ENCODE peak calls at places on chromosomes 12 and 14, in seven cellular contexts. L is PC-9; G is psoas muscle; C is CD8-positive, alpha-beta memory T cell; K is bronchial epithelial cell; E is fibroblast of pulmonary artery; O is adrenal gland. A is an unnamed sample.

GRCh38 chr14:78535041-78535440 is 364.9 kb downstream of the NRXN3 start:
- DNase-seq in K (no peak), G (no peak), L (no peak), C (no peak), E (no peak), O (no peak), A (no peak)

GRCh38 chr14:38291681-38292459 is 36.0 kb upstream of the CLEC14A start:
- DNase-seq in C (no peak), G (no peak), E (peak; percentile 57), L (no peak), K (peak; percentile 8), O (no peak), A (no peak)

GRCh38 chr12:71268598-71268997 is 110.8 kb upstream of the TSPAN8 start:
- DNase-seq in C (no peak), O (no peak), E (no peak), G (no peak), K (no peak), L (no peak), A (no peak)

GRCh38 chr12:14554281-14555008 is 13.2 kb downstream of the PLBD1 start:
- DNase-seq in G (peak; percentile 94), C (no peak), O (peak; percentile 52), E (peak; percentile 17), K (peak; percentile 62), L (peak; percentile 69), A (peak; percentile 92)

GRCh38 chr14:100872641-100873071 is 30.9 kb downstream of the RTL1 start:
- DNase-seq in O (no peak), C (no peak), G (peak; percentile 18), K (no peak), E (no peak), L (no peak), A (peak; percentile 24)

GRCh38 chr14:59507063-59507751 is 22.9 kb downstream of the JKAMP start:
- DNase-seq in E (peak; percentile 56), L (peak; percentile 35), O (peak; percentile 54), G (no peak), K (peak; percentile 63), C (peak; percentile 7), A (no peak)

GRCh38 chr12:26989873-26990272 is 24.3 kb downstream of the TM7SF3 start:
- DNase-seq in G (no peak), O (no peak), E (no peak), L (no peak), C (no peak), K (no peak), A (no peak)

GRCh38 chr12:122873540-122873939 is 22.4 kb downstream of the VPS37B start:
- DNase-seq in C (no peak), L (no peak), K (no peak), G (no peak), O (no peak), E (no peak), A (no peak)

GRCh38 chr12:4978737-4979136 is 64.9 kb upstream of the KCNA5 start:
- DNase-seq in G (no peak), O (no peak), L (no peak), E (no peak), K (no peak), C (no peak), A (no peak)

GRCh38 chr14:94331462-94331861 is 8.3 kb upstream of the SERPINA6 start:
- DNase-seq in O (no peak), L (no peak), K (no peak), E (no peak), C (no peak), G (no peak), A (no peak)

GRCh38 chr12:50132505-50133135 is 20.6 kb downstream of the COX14 start:
- DNase-seq in O (no peak), E (no peak), C (no peak), G (no peak), K (peak; percentile 39), L (no peak), A (no peak)

GRCh38 chr12:101414533-101415119 is 7.1 kb upstream of the ARL1 start:
- DNase-seq in O (peak; percentile 17), G (no peak), C (no peak), K (peak; percentile 68), L (peak; percentile 62), E (peak; percentile 76), A (no peak)

GRCh38 chr14:77457522-77458248 is at the start of the genes AHSA1 and VIPAS39:
- DNase-seq in G (peak; percentile 96), E (peak; percentile 100), L (peak; percentile 100), O (peak; percentile 98), C (peak; percentile 88), K (peak; percentile 99), A (peak; percentile 98)

GRCh38 chr12:48580831-48581230 is 11.0 kb upstream of the LALBA start:
- DNase-seq in O (no peak), C (no peak), E (no peak), L (no peak), G (no peak), K (peak; percentile 75), A (no peak)

GRCh38 chr14:24861083-24861630 is 188.8 kb downstream of the STXBP6 start:
- DNase-seq in O (no peak), E (peak; percentile 37), K (peak; percentile 52), G (no peak), C (no peak), L (peak; percentile 87), A (no peak)

GRCh38 chr12:71858848-71859247 is 19.3 kb downstream of the TBC1D15 start:
- DNase-seq in K (no peak), C (no peak), E (no peak), O (no peak), L (no peak), G (no peak), A (no peak)

DNA sequence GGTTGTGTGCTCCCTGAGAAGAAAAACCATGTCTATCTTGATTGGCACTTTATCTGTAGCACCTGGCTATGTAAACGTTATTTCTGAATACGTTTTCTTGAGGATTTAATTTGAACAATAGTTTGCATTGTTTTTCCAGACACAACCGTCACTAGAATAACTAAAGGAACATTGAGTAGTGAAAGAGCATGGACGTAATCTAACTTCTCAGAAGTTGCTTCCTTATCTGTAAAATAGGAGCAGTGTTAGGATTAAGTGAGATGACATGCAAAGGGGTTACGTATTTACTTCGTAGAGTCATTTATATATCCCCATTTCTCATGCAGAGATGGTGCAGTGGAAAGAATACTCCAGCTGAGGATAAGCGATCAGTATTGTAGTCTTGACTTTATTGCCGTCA is 8.1 kb downstream of the AEBP2 start:
- DNase-seq in O (no peak), C (no peak), E (no peak), L (no peak), G (no peak), K (no peak), A (no peak)
- H3K4me3 ChIP-seq in O (no peak overlapping the region), C (no peak overlapping the region), E (no peak overlapping the region), L (no peak overlapping the region), G (no peak overlapping the region), K (no peak overlapping the region), A (no peak overlapping the region)

GRCh38 chr12:56721721-56722120 is 3.4 kb downstream of the NACA start:
- DNase-seq in G (no peak), E (no peak), O (no peak), L (no peak), K (no peak), C (no peak), A (no peak)

GRCh38 chr12:56719056-56719455 is 6.0 kb downstream of the NACA start:
- DNase-seq in K (no peak), G (no peak), O (no peak), L (no peak), E (no peak), C (no peak), A (no peak)

GRCh38 chr12:56718636-56719035 is 6.5 kb downstream of the NACA start:
- DNase-seq in C (no peak), E (no peak), G (no peak), L (no peak), K (no peak), O (no peak), A (no peak)

GRCh38 chr12:56722832-56723231 is 2.3 kb downstream of the NACA start:
- DNase-seq in O (no peak), K (peak; percentile 45), C (no peak), E (no peak), L (peak; percentile 48), G (no peak), A (no peak)

DNA sequence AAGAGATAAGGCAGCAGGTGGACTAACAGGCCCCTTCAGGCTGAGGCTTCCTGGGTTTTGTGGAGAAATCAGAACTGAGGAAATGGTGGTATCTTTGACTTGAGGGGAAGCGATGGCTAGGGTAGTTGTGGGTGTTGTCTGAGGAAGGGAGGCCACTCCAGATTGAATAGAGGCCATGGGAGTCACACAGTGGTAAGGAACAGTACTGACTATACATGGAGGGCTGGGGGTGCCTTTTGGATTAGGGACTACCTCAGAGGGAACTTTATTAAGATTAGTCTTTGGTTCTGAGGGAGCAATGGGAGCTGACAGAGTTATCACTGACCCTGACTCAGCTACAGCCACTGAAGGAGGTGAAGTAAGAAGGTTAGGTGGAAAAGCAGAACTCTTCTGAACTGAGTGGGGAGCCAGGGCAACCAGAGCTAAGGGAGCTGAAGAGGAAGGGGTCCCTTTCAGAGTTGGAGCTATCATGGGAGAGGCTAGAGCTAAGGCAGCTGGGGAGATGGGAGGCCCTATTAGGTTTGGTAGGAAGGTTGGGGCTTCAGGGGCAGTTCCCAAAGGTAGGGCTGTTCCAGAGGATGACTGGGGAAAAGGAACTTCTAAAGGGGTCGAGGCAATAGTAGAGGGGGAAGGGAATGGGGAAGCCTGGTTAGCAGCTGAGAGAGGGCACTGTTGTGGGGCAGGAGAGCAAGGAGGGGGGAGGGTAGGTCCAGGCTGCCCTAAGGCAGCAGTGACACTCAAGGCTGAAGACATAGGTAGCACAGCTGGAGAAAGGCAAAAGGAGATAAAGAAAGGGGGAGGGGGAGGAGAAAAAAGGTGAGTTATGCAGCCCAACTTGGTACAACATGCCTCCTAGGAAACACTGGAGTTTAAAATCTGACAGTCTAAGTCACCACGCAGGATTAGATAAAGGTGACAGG is 4.1 kb downstream of the NACA start:
- DNase-seq in K (peak; percentile 5), C (no peak), E (no peak), G (no peak), O (no peak), L (no peak), A (no peak)
- H3K4me3 ChIP-seq in K (no peak overlapping the region), C (no peak overlapping the region), E (peak overlapping the region; percentile 20), G (peak overlapping the region; percentile 86), O (no peak overlapping the region), L (peak overlapping the region; percentile 46), A (peak overlapping the region; percentile 71)

DNA sequence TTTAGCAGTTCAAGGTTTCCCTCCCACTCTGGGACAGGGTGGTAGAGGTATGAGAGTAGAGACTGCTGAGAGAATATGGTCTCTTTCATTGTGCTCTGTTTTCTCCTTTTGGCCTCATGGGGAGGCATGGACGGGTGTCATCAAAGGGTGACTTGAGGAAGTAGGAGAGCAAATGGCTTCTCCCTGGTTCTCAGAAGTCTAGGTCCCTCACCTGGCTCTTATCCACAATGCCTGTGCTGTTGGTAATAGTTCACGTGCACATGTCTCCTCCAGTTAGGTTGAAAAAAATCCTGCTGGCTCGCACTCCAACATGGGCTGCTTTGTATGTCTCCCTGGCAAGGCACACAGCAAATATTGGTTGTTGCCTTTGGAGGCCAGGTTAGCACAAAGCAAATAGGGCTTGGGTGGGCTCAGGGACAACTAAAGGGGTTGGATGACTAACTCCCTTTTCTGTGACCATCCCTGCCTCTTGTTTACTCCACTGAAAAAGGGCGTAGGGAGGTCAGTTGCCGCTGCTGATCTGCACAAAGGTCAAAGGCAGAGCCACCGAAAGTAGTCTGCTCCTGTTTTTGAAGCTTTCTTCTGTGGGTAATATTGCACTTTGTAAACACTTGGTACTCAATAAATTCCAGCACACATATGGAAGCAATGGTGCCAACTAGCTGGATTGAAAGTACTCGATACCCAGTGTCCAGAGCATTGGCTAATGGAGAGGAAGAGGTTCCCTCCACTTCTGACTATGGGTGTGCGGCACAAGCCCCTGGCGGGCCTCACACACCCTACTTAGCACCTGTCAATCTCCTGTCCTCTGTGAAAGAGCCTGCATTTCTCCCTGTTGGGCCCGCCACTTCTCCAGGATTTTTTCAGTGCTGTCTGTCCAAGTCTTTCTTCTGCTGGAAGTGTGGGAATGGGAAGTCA is 121.8 kb downstream of the SLC38A6 start:
- DNase-seq in O (no peak), C (no peak), K (no peak), E (no peak), L (peak; percentile 18), G (no peak), A (no peak)
- H3K4me3 ChIP-seq in O (no peak overlapping the region), C (no peak overlapping the region), K (no peak overlapping the region), E (no peak overlapping the region), L (peak overlapping the region; percentile 1), G (no peak overlapping the region), A (no peak overlapping the region)

GRCh38 chr14:57382283-57382682 is 8.1 kb upstream of the NAA30 start:
- DNase-seq in E (peak; percentile 91), L (peak; percentile 37), G (no peak), K (peak; percentile 92), C (no peak), O (no peak), A (no peak)
- H3K4me3 ChIP-seq in E (no peak overlapping the region), L (no peak overlapping the region), G (no peak overlapping the region), K (no peak overlapping the region), C (no peak overlapping the region), O (no peak overlapping the region), A (no peak overlapping the region)

A was measured in left lung.